ENCODE peak calls at places on chromosome 11, in four cellular contexts. C is H9, F is H1, M is IMR-90. O is an unnamed sample.

GRCh38 chr11:117597083-117597482 is 199.9 kb downstream of the DSCAML1 start:
- DNase-seq in M (peak; percentile 32), C (peak; percentile 78), F (no peak), O (peak; percentile 76)

GRCh38 chr11:72953631-72954030 is 139.4 kb downstream of the ATG16L2 start:
- DNase-seq in M (no peak), F (no peak), C (no peak), O (no peak)

GRCh38 chr11:96227244-96227643 is 115.8 kb downstream of the MAML2 start:
- DNase-seq in C (no peak), M (no peak), F (no peak), O (no peak)

GRCh38 chr11:103378931-103379330 is 269.7 kb downstream of the DYNC2H1 start:
- DNase-seq in M (no peak), F (no peak), C (no peak), O (no peak)

GRCh38 chr11:128515086-128515485 is 72.3 kb downstream of the ETS1 start:
- DNase-seq in M (no peak), F (no peak), C (no peak), O (no peak)

GRCh38 chr11:117925198-117925925 is 3.8 kb downstream of the TMPRSS13 start:
- DNase-seq in C (no peak), F (no peak), M (no peak), O (no peak)

GRCh38 chr11:110818032-110818687 is 105.9 kb upstream of the ARHGAP20 start:
- DNase-seq in F (no peak), C (no peak), M (peak; percentile 60), O (no peak)

GRCh38 chr11:31822604-31823371 is 11.7 kb upstream of the PAX6 start:
- DNase-seq in M (no peak), F (no peak), C (peak; percentile 50), O (peak; percentile 44)

GRCh38 chr11:70788247-70789022 is 390.1 kb downstream of the CTTN start:
- DNase-seq in C (no peak), F (no peak), M (peak; percentile 89), O (no peak)

GRCh38 chr11:7630002-7630401 is 43.3 kb downstream of the CYB5R2 start:
- DNase-seq in M (no peak), C (no peak), F (no peak), O (no peak)

GRCh38 chr11:101129203-101129943 is at the start of gene PGR:
- DNase-seq in C (peak; percentile 49), F (no peak), M (no peak), O (peak; percentile 42)

GRCh38 chr11:34355726-34356125 is 2.1 kb downstream of the ABTB2 start:
- DNase-seq in M (no peak), F (no peak), C (no peak), O (peak; percentile 58)

GRCh38 chr11:92911478-92911877 is 58.0 kb upstream of the MTNR1B start:
- DNase-seq in C (no peak), F (no peak), M (no peak), O (no peak)

GRCh38 chr11:92909214-92909613 is 60.2 kb upstream of the MTNR1B start:
- DNase-seq in C (no peak), F (no peak), M (no peak), O (no peak)
- H4K5ac ChIP-seq in C (no peak overlapping the region), F (no peak overlapping the region), M (no peak overlapping the region), O (no peak overlapping the region)

GRCh38 chr11:2509481-2510001 is 64.7 kb downstream of the KCNQ1 start:
- DNase-seq in M (no peak), F (no peak), C (peak; percentile 22), O (no peak)

GRCh38 chr11:2508793-2509192 is 64.0 kb downstream of the KCNQ1 start:
- DNase-seq in F (no peak), C (peak; percentile 20), M (no peak), O (no peak)

GRCh38 chr11:2507945-2508749 is 63.3 kb downstream of the KCNQ1 start:
- DNase-seq in M (no peak), C (peak; percentile 15), F (no peak), O (no peak)

GRCh38 chr11:2510626-2511402 is 66.0 kb downstream of the KCNQ1 start:
- DNase-seq in C (no peak), M (no peak), F (no peak), O (no peak)

DNA sequence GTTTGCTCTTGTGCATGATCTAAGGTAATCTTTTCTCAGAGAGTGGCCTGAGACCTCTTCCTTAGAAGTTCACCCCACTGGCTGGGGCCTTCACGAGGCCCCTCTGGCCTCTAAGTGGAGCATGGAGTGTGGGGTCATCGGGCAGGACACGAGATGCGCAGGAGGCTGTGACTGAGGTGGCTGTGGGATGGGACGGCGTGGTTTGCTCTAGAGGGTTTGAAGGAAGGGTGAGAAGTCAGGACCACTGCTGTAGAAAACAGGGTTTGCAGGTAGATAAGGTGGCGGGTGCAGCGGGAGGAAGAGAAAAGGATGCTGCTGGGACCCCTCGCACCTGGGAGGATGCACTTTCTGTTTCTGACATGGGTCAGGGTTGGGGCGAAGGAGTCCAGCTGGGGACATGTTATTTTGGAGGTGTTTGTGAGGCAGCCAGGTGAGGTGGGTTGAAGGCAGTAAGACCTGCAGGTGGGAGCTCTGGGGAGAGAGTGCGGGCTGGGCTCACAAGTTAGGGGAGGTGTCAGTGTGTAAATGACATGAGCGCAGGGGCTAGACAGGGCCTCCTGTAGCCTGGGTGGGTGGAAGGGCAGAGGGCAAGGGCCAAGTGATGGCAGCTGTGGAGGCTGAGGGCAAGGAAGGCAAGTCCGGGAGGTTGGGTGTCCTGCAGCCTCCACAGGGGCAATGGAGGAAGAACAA is 62.5 kb downstream of the KCNQ1 start:
- DNase-seq in F (no peak), C (no peak), M (no peak), O (no peak)
- H3K4ac ChIP-seq in F (no peak overlapping the region), C (no peak overlapping the region), M (no peak overlapping the region), O (no peak overlapping the region)

DNA sequence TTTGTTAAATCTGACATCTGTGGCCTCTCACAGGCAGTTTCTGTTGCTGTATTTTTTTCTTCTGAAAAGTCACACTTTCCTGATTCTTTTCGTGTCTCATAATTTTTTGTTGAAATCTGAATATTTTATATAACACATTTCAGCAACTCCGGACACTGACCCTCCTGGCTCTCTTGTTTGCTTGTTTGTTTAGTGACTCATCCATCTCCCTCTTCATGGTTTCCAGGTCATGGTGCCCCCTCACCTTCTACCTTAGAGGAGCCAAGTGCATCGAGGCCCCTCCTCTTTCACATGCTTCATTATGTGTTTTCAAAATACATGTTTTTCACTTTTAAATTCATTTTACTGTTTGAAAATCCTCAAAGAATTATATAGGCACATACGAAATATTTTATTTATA is 562.4 kb downstream of the OPCML start:
- DNase-seq in M (no peak), F (no peak), C (no peak), O (no peak)
- H4K5ac ChIP-seq in M (no peak overlapping the region), F (no peak overlapping the region), C (no peak overlapping the region), O (no peak overlapping the region)

GRCh38 chr11:47204633-47204989 is 10.2 kb upstream of the DDB2 start:
- DNase-seq in F (no peak), C (no peak), M (peak; percentile 78), O (peak; percentile 74)

GRCh38 chr11:47213985-47214564 is 699 bp upstream of the DDB2 start:
- DNase-seq in M (peak; percentile 61), F (peak; percentile 69), C (peak; percentile 94), O (peak; percentile 94)

GRCh38 chr11:47207459-47207858 is 7.3 kb upstream of the DDB2 start:
- DNase-seq in M (no peak), F (no peak), C (no peak), O (no peak)

GRCh38 chr11:47212938-47213337 is 1.8 kb upstream of the DDB2 start:
- DNase-seq in C (no peak), M (no peak), F (no peak), O (no peak)

GRCh38 chr11:47208628-47209027 is 6.1 kb upstream of the DDB2 start:
- DNase-seq in C (no peak), M (no peak), F (no peak), O (no peak)
- H3K4ac ChIP-seq in C (no peak overlapping the region), M (no peak overlapping the region), F (no peak overlapping the region), O (no peak overlapping the region)

GRCh38 chr11:119843760-119844330 is 114.8 kb upstream of the NECTIN1 start:
- DNase-seq in F (no peak), C (no peak), M (no peak), O (peak; percentile 26)

GRCh38 chr11:119844808-119845207 is 115.8 kb upstream of the NECTIN1 start:
- DNase-seq in C (no peak), M (no peak), F (no peak), O (peak; percentile 21)

GRCh38 chr11:119845305-119845704 is 116.3 kb upstream of the NECTIN1 start:
- DNase-seq in F (no peak), C (no peak), M (no peak), O (no peak)

GRCh38 chr11:119846374-119846773 is 117.4 kb upstream of the NECTIN1 start:
- DNase-seq in M (no peak), F (no peak), C (no peak), O (no peak)

DNA sequence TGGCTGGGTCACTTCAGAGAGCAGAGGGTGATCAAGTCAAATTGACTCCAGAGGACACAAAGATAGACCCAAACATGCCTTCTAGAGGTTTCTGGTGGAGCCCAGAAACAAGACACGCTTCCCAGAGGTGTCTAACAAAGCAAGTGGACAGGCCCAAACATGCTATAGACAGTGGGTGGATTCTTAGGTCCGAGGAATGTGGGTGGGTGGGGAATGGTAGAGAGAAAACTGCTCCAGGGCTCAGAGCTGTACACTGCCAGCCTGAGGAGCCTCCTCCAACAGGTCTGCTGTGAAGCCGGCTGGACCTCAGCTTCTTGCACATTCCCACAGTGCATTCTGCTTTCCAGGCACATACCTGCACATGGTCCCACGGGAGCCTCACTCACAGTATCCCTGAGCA is 116.8 kb upstream of the NECTIN1 start:
- DNase-seq in M (no peak), F (no peak), C (no peak), O (no peak)
- H4K5ac ChIP-seq in M (no peak overlapping the region), F (no peak overlapping the region), C (no peak overlapping the region), O (no peak overlapping the region)

DNA sequence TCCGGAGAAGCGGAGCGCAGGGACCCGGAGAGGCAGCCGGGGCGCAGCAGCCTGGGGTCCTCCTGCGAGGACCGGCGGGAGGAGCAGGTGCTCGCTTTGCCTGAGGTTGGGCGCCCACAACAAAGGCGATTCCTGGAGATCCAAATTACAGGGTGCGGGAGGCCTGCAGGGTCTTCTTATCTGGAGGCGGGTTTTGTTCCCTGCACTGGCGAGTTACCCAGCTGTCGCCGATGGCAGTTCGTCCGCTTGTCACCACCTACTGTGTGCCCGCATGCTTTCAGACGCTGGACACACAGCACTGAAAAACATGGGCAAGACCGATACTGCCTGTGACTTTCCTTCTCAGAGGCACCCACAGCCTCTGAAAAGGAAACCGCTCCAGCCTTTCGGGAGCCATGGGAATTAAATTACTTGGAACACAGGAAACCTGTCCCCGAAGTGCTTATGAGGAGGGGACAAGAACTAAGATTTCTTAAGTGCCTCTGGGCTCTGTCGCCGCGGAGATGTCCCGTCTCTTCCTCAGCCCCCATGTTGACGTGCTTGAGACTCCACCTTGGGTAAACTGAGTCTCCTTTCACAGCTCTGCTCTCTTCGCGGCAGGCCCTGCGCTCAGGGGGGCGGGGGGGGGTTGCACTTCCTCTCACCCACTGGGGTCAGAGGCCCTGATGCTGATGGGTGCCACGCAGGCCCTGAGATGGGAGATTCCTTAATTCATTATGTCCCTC is 1.3 kb upstream of the ZFTA start:
- DNase-seq in M (no peak), F (no peak), C (peak; percentile 52), O (no peak)
- H3K4ac ChIP-seq in M (peak overlapping the region; percentile 38), F (no peak overlapping the region), C (no peak overlapping the region), O (peak overlapping the region; percentile 29)

GRCh38 chr11:11387201-11387600 is 34.2 kb upstream of the CSNK2A3 start:
- DNase-seq in C (no peak), M (no peak), F (no peak), O (no peak)
- H4K5ac ChIP-seq in C (no peak overlapping the region), M (no peak overlapping the region), F (no peak overlapping the region), O (no peak overlapping the region)